ENCODE peak calls at places on chromosomes 2 and 18, in five cellular contexts. H, D, L, Q and G are unnamed samples.

GRCh38 chr18:41462946-41463345 is 492.1 kb upstream of the PIK3C3 start:
- DNase-seq in H (no peak), D (no peak), L (no peak), Q (no peak), G (no peak)

GRCh38 chr18:7370375-7370774 is 139.5 kb downstream of the LRRC30 start:
- DNase-seq in H (peak), D (no peak), L (no peak), Q (no peak), G (no peak)

GRCh38 chr18:60668583-60668982 is 296.0 kb upstream of the MC4R start:
- DNase-seq in H (no peak), D (no peak), L (no peak), Q (peak), G (no peak)

GRCh38 chr2:237540823-237541222 is 25.6 kb upstream of the PRLH start:
- DNase-seq in H (no peak), D (peak), L (peak), Q (no peak), G (no peak)

GRCh38 chr2:190343170-190343499 is 254 bp upstream of the INPP1 start:
- DNase-seq in H (no peak), D (no peak), L (no peak), Q (no peak), G (no peak)

GRCh38 chr18:53796042-53796729 is 428.3 kb downstream of the MBD2 start:
- DNase-seq in H (peak), D (peak), L (peak), Q (no peak), G (no peak)

GRCh38 chr2:179051250-179051649 is 1.3 kb upstream of the CCDC141 start:
- DNase-seq in H (peak), D (no peak), L (no peak), Q (no peak), G (no peak)

GRCh38 chr18:56233595-56233994 is 404.8 kb downstream of the TXNL1 start:
- DNase-seq in H (no peak), D (no peak), L (peak), Q (peak), G (no peak)

GRCh38 chr2:191212119-191212518 is 33.1 kb upstream of the MYO1B start:
- DNase-seq in H (no peak), D (no peak), L (no peak), Q (no peak), G (no peak)

GRCh38 chr2:46985512-46985911 is 69.9 kb upstream of the MCFD2 start:
- DNase-seq in H (no peak), D (no peak), L (no peak), Q (no peak), G (no peak)

GRCh38 chr2:215722125-215722524 is 286.3 kb upstream of the FN1 start:
- DNase-seq in H (peak), D (no peak), L (no peak), Q (no peak), G (no peak)

GRCh38 chr18:24417465-24417864 is 9.0 kb upstream of the IMPACT start:
- DNase-seq in H (no peak), D (no peak), L (no peak), Q (no peak), G (no peak)

GRCh38 chr18:24414349-24415003 is 12.0 kb upstream of the IMPACT start:
- DNase-seq in H (no peak), D (no peak), L (no peak), Q (no peak), G (no peak)

GRCh38 chr18:24408496-24408895 is 10.9 kb upstream of the OSBPL1A start:
- DNase-seq in H (no peak), D (no peak), L (no peak), Q (no peak), G (no peak)

GRCh38 chr18:24413148-24413547 is 13.3 kb upstream of the IMPACT start:
- DNase-seq in H (no peak), D (no peak), L (peak), Q (no peak), G (no peak)
- TF ChIP-seq CTCF in H (peak), D (no peak), L (peak), Q (no peak), G (no peak)

GRCh38 chr2:143481728-143482127 is 352.5 kb downstream of the ARHGAP15 start:
- DNase-seq in H (no peak), D (no peak), L (no peak), Q (no peak), G (no peak)
- TF ChIP-seq CTCF in H (no peak), D (no peak), L (no peak), Q (no peak), G (no peak)

GRCh38 chr2:20914771-20915170 is 91.9 kb upstream of the LDAH start:
- DNase-seq in H (no peak), D (no peak), L (no peak), Q (no peak), G (no peak)

GRCh38 chr2:20917287-20917660 is 94.4 kb upstream of the LDAH start:
- DNase-seq in H (no peak), D (no peak), L (no peak), Q (peak), G (no peak)

GRCh38 chr2:20917724-20918572 is 95.0 kb upstream of the LDAH start:
- DNase-seq in H (no peak), D (no peak), L (peak), Q (peak), G (no peak)

GRCh38 chr2:20915271-20915670 is 92.4 kb upstream of the LDAH start:
- DNase-seq in H (no peak), D (no peak), L (no peak), Q (no peak), G (no peak)

DNA sequence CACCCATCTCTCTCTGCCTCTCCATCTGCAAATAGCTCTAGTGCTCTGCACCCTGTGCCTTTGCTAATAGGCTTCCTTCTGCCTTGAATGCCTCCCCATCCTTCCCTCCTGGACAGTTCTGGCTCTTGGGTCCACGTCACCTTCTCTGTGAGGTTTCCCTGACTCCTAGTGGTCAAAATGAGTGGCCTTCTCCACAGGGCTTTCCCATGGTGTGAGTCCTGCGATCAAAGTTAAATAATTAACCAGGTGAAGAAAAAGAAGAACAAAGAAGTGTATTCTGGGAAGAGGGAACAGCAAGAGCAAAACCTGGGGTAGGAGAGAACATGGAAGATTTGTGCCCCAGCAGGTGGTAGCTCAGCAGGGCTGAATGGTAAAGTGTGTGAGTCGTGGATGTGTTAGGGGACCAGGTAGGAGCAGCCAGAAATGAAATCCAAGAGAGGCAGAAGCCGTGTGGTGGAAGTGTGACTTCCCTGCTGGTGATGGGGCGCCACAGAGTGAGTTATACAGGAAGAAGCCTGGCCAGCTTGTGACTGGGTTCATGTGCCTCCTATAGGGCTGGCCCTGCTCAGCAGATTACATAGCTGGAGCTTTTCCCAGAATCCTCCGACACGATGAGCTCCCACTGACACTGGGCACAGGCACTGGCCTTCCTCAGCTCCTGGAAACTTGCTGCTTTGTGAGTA is 93.8 kb upstream of the LDAH start:
- DNase-seq in H (peak), D (no peak), L (peak), Q (peak), G (no peak)
- TF ChIP-seq CTCF in H (peak), D (no peak), L (peak), Q (peak), G (no peak)

DNA sequence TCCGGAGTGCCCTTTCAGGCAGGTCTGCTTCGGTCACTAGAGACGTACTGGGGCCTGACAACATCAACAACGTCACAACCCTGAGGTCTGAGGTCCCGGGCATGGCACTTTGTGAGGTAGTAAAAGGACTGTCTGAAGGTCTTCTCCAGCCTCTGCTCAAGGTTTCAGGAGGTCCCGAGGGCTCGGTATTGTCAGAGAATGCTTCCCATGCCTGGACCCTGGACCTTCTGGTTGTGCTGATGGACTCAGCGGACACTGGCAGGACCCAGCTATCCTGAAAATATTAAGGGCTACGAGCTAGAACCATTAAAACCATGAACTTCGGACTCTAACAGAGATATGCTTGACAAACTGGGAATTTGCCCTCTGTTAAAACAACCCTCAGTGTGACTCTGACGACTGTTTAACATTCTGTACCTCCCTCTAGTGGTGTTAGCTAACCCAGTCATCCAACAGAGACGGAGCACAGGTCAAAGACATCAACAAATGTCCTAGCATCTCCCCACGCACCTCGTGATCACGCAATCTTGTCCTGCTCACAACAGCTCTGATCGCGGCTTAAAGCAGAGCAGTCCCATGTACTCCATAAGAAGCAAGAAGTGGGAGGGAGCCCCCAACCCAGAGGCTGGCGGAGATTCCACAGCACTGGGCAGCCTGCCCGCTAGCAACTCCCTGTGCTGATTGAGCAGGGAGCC is 96.5 kb downstream of the CCDC93 start:
- DNase-seq in H (peak), D (no peak), L (peak), Q (no peak), G (no peak)
- TF ChIP-seq CTCF in H (peak), D (no peak), L (peak), Q (no peak), G (no peak)